ENCODE peak calls at places on chromosome 11, in seven cellular contexts. L, X, C, B, G, S and Q are unnamed samples.

GRCh38 chr11:59429924-59430516 is 3.8 kb upstream of the OR5A2 start:
- DNase-seq in L (peak), X (peak), C (no peak), B (peak), G (no peak), S (peak), Q (peak)

GRCh38 chr11:82195251-82195650 is 538.4 kb downstream of the FAM181B start:
- DNase-seq in L (no peak), X (no peak), C (no peak), B (no peak), G (no peak), S (no peak), Q (no peak)

GRCh38 chr11:82714346-82715174 is 19.1 kb downstream of the FAM181B start:
- DNase-seq in L (no peak), X (no peak), C (peak), B (no peak), G (no peak), S (peak), Q (peak)

GRCh38 chr11:72308226-72309073 is 64.5 kb upstream of the PHOX2A start:
- DNase-seq in L (no peak), X (peak), C (no peak), B (peak), G (no peak), S (peak), Q (no peak)

GRCh38 chr11:24679686-24680318 is 182.9 kb downstream of the LUZP2 start:
- DNase-seq in L (no peak), X (peak), C (no peak), B (no peak), G (peak), S (peak), Q (peak)

GRCh38 chr11:85718126-85718943 is 32.3 kb upstream of the CCDC89 start:
- DNase-seq in L (no peak), X (peak), C (no peak), B (no peak), G (no peak), S (no peak), Q (no peak)

GRCh38 chr11:124586247-124586860 is 16.6 kb downstream of the OR8A1 start:
- DNase-seq in L (peak), X (peak), C (peak), B (peak), G (peak), S (peak), Q (peak)

GRCh38 chr11:65903068-65903481 is 2.9 kb upstream of the FOSL1 start:
- DNase-seq in L (no peak), X (peak), C (peak), B (peak), G (no peak), S (peak), Q (peak)

GRCh38 chr11:73367482-73368024 is 8.6 kb upstream of the RELT start:
- DNase-seq in L (no peak), X (no peak), C (no peak), B (no peak), G (no peak), S (no peak), Q (no peak)

GRCh38 chr11:119103793-119104192 is 2.1 kb upstream of the DPAGT1 start:
- DNase-seq in L (no peak), X (no peak), C (no peak), B (no peak), G (no peak), S (no peak), Q (no peak)

GRCh38 chr11:100837294-100837693 is 150.2 kb downstream of the ARHGAP42 start:
- DNase-seq in L (no peak), X (no peak), C (no peak), B (no peak), G (no peak), S (no peak), Q (no peak)
- H2AK5ac ChIP-seq in L (no peak), X (no peak), C (no peak), B (no peak), G (no peak), S (no peak), Q (no peak)

DNA sequence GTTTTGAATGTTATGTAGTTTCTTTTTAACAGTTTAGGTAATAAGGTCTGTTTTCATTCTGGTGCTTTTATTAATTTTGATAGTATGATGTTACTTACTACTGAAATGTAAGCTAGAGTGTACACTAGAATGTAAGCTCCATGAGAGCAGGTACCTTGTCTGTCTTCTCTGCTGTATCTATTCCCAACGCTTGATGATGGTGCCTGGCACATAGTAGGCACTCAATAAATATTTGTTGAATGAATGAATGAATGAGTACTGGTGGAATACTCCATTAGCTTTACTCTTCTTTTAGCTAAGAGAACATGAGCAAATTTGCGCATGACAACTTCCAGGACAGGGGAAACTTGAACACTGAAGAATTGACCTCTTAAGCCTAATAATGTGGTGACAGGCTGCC is 6.6 kb upstream of the NAT10 start:
- DNase-seq in L (no peak), X (no peak), C (no peak), B (no peak), G (no peak), S (no peak), Q (no peak)
- H2AK5ac ChIP-seq in L (no peak), X (no peak), C (no peak), B (no peak), G (no peak), S (no peak), Q (no peak)

GRCh38 chr11:77283101-77283500 is 18.4 kb downstream of the GDPD4 start:
- DNase-seq in L (no peak), X (no peak), C (no peak), B (no peak), G (no peak), S (no peak), Q (no peak)

GRCh38 chr11:77284476-77285468 is 16.7 kb downstream of the GDPD4 start:
- DNase-seq in L (no peak), X (no peak), C (no peak), B (no peak), G (no peak), S (no peak), Q (no peak)

GRCh38 chr11:77276271-77276670 is 25.2 kb downstream of the GDPD4 start:
- DNase-seq in L (no peak), X (peak), C (no peak), B (no peak), G (no peak), S (peak), Q (no peak)

GRCh38 chr11:77278595-77279506 is 22.6 kb downstream of the GDPD4 start:
- DNase-seq in L (no peak), X (peak), C (no peak), B (peak), G (no peak), S (peak), Q (no peak)
- H2AK5ac ChIP-seq in L (no peak), X (peak), C (no peak), B (no peak), G (no peak), S (no peak), Q (no peak)

DNA sequence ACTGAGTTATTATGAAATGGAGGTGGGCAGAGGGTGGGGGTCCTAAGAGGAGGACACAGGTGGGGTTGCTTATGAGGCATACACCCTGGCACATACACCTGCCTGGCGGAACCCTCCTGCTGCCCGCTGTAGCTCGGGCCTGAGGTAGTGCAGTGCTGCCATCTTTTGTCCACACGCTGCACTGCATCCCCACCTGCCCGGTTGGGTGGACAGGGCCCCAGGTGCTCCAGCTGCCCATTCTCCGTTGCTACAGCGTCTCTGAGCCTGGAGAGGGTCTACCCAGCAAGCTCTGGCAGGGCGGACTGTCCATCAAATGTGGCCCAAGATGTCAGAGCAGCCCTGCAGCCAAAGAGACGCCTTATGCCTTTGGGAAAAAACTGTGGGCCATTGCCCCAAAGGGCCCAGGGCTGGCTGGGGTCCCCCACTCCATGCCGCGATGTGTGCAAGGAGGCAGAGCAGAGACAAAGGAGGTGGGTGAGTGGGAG is 131.2 kb downstream of the BUD13 start:
- DNase-seq in L (peak), X (no peak), C (peak), B (no peak), G (peak), S (peak), Q (peak)
- H2AK5ac ChIP-seq in L (peak), X (no peak), C (no peak), B (no peak), G (no peak), S (no peak), Q (no peak)

GRCh38 chr11:9132203-9132878 is 40.9 kb upstream of the SCUBE2 start:
- DNase-seq in L (no peak), X (no peak), C (no peak), B (no peak), G (no peak), S (no peak), Q (no peak)
- H2AK5ac ChIP-seq in L (no peak), X (no peak), C (no peak), B (no peak), G (no peak), S (no peak), Q (no peak)

GRCh38 chr11:115333951-115334350 is 170.3 kb downstream of the CADM1 start:
- DNase-seq in L (no peak), X (no peak), C (no peak), B (no peak), G (no peak), S (no peak), Q (no peak)

GRCh38 chr11:115330693-115331482 is 173.3 kb downstream of the CADM1 start:
- DNase-seq in L (no peak), X (no peak), C (no peak), B (no peak), G (no peak), S (no peak), Q (no peak)

GRCh38 chr11:115333106-115333505 is 171.1 kb downstream of the CADM1 start:
- DNase-seq in L (no peak), X (peak), C (no peak), B (peak), G (no peak), S (no peak), Q (peak)

GRCh38 chr11:115338476-115338875 is 165.7 kb downstream of the CADM1 start:
- DNase-seq in L (no peak), X (no peak), C (no peak), B (no peak), G (no peak), S (no peak), Q (peak)

DNA sequence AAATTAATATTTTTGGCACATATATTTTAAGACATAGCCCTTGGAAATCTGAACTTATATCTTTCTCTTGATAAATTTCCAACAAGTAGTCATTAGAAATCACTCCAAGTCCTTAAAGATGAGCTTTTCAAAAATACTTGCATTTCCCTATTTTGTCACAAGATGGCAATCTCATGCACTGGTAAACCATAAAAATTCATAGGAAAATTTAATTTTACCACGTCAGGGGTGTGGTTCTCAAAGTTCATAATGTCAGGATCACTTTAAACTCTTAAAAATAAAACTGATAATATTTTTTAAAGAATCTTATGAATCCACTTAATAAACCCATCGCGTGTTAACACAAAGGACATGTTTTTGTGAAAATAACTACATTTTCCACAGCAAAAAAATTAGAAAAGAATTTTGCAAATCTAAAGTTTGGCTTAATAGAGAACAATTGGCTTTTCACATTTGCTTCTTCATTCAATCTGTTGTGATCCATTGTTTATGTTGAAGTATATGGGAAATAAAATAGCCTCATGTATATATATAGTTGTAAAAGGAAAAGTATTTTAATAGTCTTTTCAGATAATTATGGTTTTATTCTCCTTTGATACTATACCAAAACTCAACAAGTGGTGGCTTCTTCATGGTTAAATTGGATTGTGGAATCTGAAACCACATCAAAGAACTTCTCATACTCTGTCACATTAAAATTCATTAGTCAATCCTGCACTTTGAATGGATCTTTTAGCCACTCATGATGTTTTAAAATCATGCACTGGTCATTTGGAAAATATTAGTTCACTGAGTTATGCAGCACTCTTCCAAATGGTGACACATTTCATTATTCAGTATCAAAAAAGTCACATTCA is 169.1 kb downstream of the CADM1 start:
- DNase-seq in L (peak), X (peak), C (no peak), B (peak), G (no peak), S (peak), Q (peak)
- H2AK5ac ChIP-seq in L (no peak), X (no peak), C (no peak), B (no peak), G (no peak), S (no peak), Q (no peak)

GRCh38 chr11:16844268-16844667 is 105.8 kb downstream of the C11orf58 start:
- DNase-seq in L (no peak), X (no peak), C (no peak), B (no peak), G (no peak), S (no peak), Q (no peak)
- H2AK5ac ChIP-seq in L (no peak), X (no peak), C (no peak), B (no peak), G (no peak), S (no peak), Q (no peak)

DNA sequence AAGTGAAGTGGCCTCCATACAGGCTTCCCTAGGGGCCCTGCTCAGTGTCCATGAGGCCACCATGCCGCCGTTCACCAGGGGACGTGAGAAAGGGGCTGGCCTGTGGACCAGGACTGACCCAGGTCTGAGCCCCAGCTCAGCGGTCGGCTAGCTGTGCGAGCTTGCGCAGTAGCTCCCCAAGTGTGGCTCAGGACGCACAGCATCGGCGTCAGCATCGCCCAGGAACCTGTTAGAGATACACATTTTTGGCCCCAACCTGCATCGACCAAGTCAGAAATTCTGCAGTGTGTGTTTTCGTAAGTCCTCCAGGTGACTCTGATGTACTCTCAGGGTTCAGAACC is 429 bp downstream of the TP53AIP1 start:
- DNase-seq in L (no peak), X (no peak), C (no peak), B (no peak), G (no peak), S (no peak), Q (no peak)
- H2AK5ac ChIP-seq in L (peak), X (no peak), C (no peak), B (no peak), G (no peak), S (no peak), Q (no peak)

GRCh38 chr11:107780136-107780535 is 68.3 kb upstream of the SLN start:
- DNase-seq in L (no peak), X (no peak), C (no peak), B (no peak), G (no peak), S (peak), Q (no peak)

GRCh38 chr11:107778839-107779517 is 67.1 kb upstream of the SLN start:
- DNase-seq in L (no peak), X (no peak), C (no peak), B (no peak), G (no peak), S (no peak), Q (no peak)

GRCh38 chr11:107785401-107785800 is 73.2 kb downstream of the SLC35F2 start:
- DNase-seq in L (no peak), X (peak), C (no peak), B (peak), G (no peak), S (peak), Q (no peak)

GRCh38 chr11:107780775-107781174 is 68.9 kb upstream of the SLN start:
- DNase-seq in L (no peak), X (no peak), C (no peak), B (no peak), G (no peak), S (peak), Q (no peak)

DNA sequence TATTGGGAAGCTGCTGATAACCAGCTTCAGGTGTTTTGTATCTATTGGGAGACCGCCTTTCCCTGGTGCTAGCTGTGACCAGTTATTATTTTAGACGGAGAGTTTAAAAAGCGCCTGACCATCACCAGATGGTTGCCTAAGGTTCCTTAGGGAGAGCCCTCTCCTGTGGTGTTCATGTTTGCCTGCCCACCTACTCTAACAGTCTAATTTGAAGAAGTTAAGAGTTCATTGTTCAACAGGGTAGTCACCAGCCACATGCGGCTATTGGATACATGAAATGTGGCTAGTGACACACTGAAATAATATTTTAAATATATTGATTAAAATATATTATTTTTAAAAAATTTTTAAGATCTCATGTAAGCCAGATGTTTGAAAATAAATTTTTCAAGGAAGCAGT is 71.3 kb upstream of the SLN start:
- DNase-seq in L (no peak), X (peak), C (no peak), B (no peak), G (no peak), S (no peak), Q (no peak)
- H2AK5ac ChIP-seq in L (no peak), X (no peak), C (no peak), B (no peak), G (no peak), S (no peak), Q (no peak)

GRCh38 chr11:98536023-98536422 is 484.7 kb upstream of the CNTN5 start:
- DNase-seq in L (no peak), X (no peak), C (no peak), B (no peak), G (no peak), S (no peak), Q (no peak)
- H2AK5ac ChIP-seq in L (no peak), X (no peak), C (no peak), B (no peak), G (no peak), S (no peak), Q (no peak)